ENCODE peak calls at places on chromosomes 13 and 19, in ten cellular contexts. R is adipocyte; O is aorta; H is CD8-positive, alpha-beta memory T cell; Z is prostate gland; X is breast epithelium; W is osteoblast; C is hepatocyte; N is HCT116; P is thyroid gland. A is an unnamed sample. For H3K36me3, the result is how much of the 10 kb centered on the place peaks cover.

GRCh38 chr19:11463391-11463790 is 17.5 kb downstream of the ELAVL3 start:
- DNase-seq in H (no peak), W (peak), N (no peak), C (no peak), Z (no peak), R (no peak), X (no peak), P (no peak), O (no peak), A (no peak)

GRCh38 chr19:47381653-47382279 is 32.7 kb downstream of the DHX34 start:
- DNase-seq in N (no peak), O (no peak), X (no peak), H (peak), C (no peak), P (no peak), Z (no peak), R (no peak), W (peak), A (no peak)

GRCh38 chr19:15828121-15828620 is 12.7 kb upstream of the OR10H1 start:
- DNase-seq in C (no peak), W (peak), P (no peak), O (no peak), Z (no peak), X (no peak), H (no peak), R (no peak), N (no peak), A (no peak)

GRCh38 chr19:56191115-56191514 is 6.5 kb downstream of the ZSCAN5B start:
- DNase-seq in X (no peak), N (no peak), O (no peak), H (no peak), R (no peak), P (no peak), W (no peak), C (no peak), Z (no peak), A (no peak)

GRCh38 chr13:114142640-114143490 is 10.4 kb upstream of the RASA3 start:
- DNase-seq in O (peak), P (no peak), R (no peak), N (no peak), H (peak), X (no peak), W (no peak), Z (peak), C (no peak), A (peak)

GRCh38 chr13:20546559-20546958 is 20.4 kb upstream of the IFT88 start:
- DNase-seq in H (no peak), Z (no peak), C (no peak), W (no peak), N (no peak), P (no peak), R (no peak), O (no peak), X (no peak), A (no peak)

GRCh38 chr19:48670699-48671455 is 1.9 kb downstream of the NTN5 start:
- DNase-seq in H (no peak), O (no peak), R (no peak), X (no peak), C (no peak), N (no peak), W (peak), Z (no peak), P (no peak), A (no peak)

GRCh38 chr19:15154002-15154612 is 46.7 kb downstream of the NOTCH3 start:
- DNase-seq in N (peak), W (peak), X (no peak), P (no peak), Z (no peak), R (peak), C (peak), H (no peak), O (peak), A (peak)

GRCh38 chr19:47765522-47766358 is 12.8 kb upstream of the SELENOW start:
- DNase-seq in P (peak), Z (peak), N (no peak), W (peak), R (peak), X (peak), O (peak), C (peak), H (peak), A (peak)

GRCh38 chr19:43789029-43789428 is 8.3 kb upstream of the KCNN4 start:
- DNase-seq in R (peak), N (no peak), C (peak), H (no peak), X (no peak), Z (no peak), W (peak), O (no peak), P (no peak), A (no peak)

GRCh38 chr13:111517641-111518010 is 197.2 kb downstream of the TEX29 start:
- DNase-seq in W (no peak), O (no peak), N (no peak), X (peak), C (no peak), H (no peak), R (no peak), P (no peak), Z (no peak), A (no peak)

GRCh38 chr19:9793051-9793591 is 24.6 kb upstream of the ZNF846 start:
- DNase-seq in X (peak), O (peak), W (peak), P (peak), R (peak), C (peak), N (no peak), H (peak), Z (no peak), A (peak)

GRCh38 chr13:77222909-77223308 is 104.0 kb downstream of the MYCBP2 start:
- DNase-seq in C (no peak), Z (no peak), X (no peak), W (no peak), P (no peak), O (no peak), R (no peak), N (no peak), H (no peak), A (no peak)

GRCh38 chr13:23718916-23719470 is 148.8 kb downstream of the TNFRSF19 start:
- DNase-seq in P (no peak), H (no peak), O (no peak), C (no peak), W (peak), N (no peak), Z (no peak), R (no peak), X (no peak), A (no peak)

DNA sequence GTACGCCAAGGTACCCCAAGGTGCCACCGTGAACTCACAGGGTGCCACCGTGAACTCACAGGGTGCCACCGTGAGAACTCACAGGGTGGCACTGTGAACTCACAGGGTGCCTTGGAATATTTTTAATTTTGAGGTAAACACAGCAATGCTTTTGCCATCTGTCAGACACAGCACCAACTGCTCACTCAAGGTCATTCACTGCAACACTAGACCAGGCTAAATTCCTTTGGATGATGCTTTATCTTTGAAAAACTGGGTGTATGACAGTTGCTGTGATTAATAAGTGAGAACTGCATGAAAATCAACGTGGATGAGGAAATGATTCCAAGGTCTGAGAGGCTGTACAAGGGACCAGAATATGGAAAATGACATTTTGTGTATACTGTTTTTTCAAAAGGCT is 18.9 kb downstream of the SAFB2 start:
- DNase-seq in X (no peak), O (no peak), P (no peak), Z (no peak), H (no peak), C (no peak), N (no peak), R (no peak), W (no peak), A (no peak)
- H3K36me3 ChIP-seq in X (under half), O (under half), P (half or more), Z (under half), H (half or more), C (under half), N (half or more), R (half or more), W (half or more), A (under half)

GRCh38 chr13:112814905-112815585 is 125.2 kb downstream of the ATP11A start:
- DNase-seq in Z (no peak), P (peak), H (no peak), X (no peak), O (no peak), R (peak), N (no peak), C (no peak), W (peak), A (no peak)

GRCh38 chr13:112812306-112813034 is 122.6 kb downstream of the ATP11A start:
- DNase-seq in C (no peak), Z (no peak), W (peak), P (peak), R (no peak), H (no peak), N (no peak), X (no peak), O (no peak), A (no peak)

GRCh38 chr13:112815871-112816270 is 126.0 kb downstream of the ATP11A start:
- DNase-seq in C (no peak), H (no peak), P (no peak), Z (no peak), O (no peak), W (no peak), R (no peak), N (no peak), X (no peak), A (no peak)

GRCh38 chr13:112810608-112811007 is 120.8 kb downstream of the ATP11A start:
- DNase-seq in P (no peak), O (no peak), H (no peak), W (no peak), Z (no peak), C (no peak), X (no peak), R (no peak), N (no peak), A (no peak)

GRCh38 chr13:112813552-112813951 is 123.7 kb downstream of the ATP11A start:
- DNase-seq in R (no peak), Z (no peak), H (no peak), W (no peak), N (no peak), O (no peak), C (no peak), X (no peak), P (no peak), A (no peak)
- H3K36me3 ChIP-seq in R (under half), Z (under half), H (under half), W (under half), N (under half), O (under half), C (under half), X (under half), P (under half), A (under half)

GRCh38 chr19:3531716-3532115 is 7.3 kb upstream of the TEKTIP1 start:
- DNase-seq in N (no peak), C (no peak), H (no peak), O (no peak), X (no peak), Z (no peak), R (no peak), W (no peak), P (no peak), A (no peak)

GRCh38 chr19:3533020-3533408 is 6.0 kb upstream of the TEKTIP1 start:
- DNase-seq in W (peak), Z (no peak), P (no peak), O (no peak), X (no peak), C (no peak), R (no peak), H (no peak), N (no peak), A (no peak)

GRCh38 chr19:3530389-3530788 is 8.6 kb upstream of the TEKTIP1 start:
- DNase-seq in Z (no peak), C (no peak), O (no peak), R (no peak), P (no peak), W (no peak), H (no peak), N (no peak), X (no peak), A (no peak)

GRCh38 chr19:3533563-3534216 is 5.3 kb upstream of the TEKTIP1 start:
- DNase-seq in X (no peak), N (no peak), R (no peak), W (no peak), Z (no peak), O (no peak), C (no peak), P (no peak), H (no peak), A (no peak)

GRCh38 chr19:3532154-3533019 is 6.6 kb upstream of the TEKTIP1 start:
- DNase-seq in O (no peak), R (no peak), W (peak), C (no peak), N (no peak), X (no peak), H (no peak), P (no peak), Z (no peak), A (no peak)
- H3K36me3 ChIP-seq in O (under half), R (half or more), W (under half), C (under half), N (under half), X (under half), H (under half), P (half or more), Z (under half), A (under half)

GRCh38 chr19:55094456-55095259 is 19.0 kb downstream of the EPS8L1 start:
- DNase-seq in W (peak), R (no peak), P (no peak), C (no peak), O (no peak), Z (no peak), X (no peak), N (no peak), H (peak), A (no peak)
- H3K36me3 ChIP-seq in W (under half), R (under half), P (under half), C (under half), O (under half), Z (under half), X (under half), N (under half), H (under half), A (under half)

DNA sequence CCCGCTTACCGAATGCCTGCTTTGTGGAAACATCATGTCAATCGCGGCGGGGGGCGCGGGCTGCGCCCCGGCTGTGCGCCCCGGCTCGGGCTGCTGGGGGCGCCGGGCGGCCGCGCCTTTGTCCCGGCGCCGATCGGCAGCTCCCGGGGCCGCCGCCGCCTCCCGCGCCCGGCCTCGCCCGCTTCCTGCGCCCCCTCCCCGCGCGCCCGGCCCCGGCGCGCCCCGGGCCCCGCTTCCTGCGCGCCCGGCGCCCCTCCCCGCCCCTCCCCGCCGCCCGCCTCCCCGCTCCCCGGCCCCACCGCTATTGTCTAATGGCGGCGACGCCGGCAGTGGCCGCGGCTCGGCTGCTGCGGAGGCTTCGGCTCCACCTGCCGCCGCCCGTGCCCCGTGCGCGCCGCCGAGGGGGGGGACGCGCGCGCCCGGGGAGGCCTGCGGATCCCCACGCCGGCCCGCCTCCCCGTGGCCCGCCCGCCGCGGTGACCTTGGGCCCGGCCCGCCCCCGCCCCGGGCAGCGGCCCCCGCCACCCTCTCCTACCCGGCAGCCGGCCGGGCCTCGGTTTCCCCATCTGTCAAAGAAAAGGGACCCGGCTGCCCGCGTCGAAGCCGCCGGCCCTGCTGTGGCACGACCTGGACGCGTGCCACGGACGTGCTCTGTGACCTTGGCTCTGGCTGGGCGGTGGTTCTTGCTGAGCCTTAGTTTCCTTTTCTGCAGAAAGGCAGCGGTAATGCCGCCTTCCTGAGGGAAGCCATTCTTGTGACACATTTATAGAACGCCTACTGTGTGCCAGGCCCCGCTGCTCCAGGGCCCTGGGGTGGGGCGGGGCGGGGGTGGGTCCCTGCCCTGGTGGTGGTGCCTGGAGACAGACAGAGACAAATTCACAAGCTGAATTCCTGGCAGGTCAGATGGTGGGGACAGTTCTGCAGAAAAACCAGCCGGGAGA is at the start of gene TLE5:
- DNase-seq in R (peak), Z (peak), W (peak), H (peak), N (no peak), C (peak), O (peak), P (peak), X (no peak), A (peak)
- H3K36me3 ChIP-seq in R (under half), Z (under half), W (under half), H (under half), N (under half), C (under half), O (under half), P (under half), X (under half), A (under half)

DNA sequence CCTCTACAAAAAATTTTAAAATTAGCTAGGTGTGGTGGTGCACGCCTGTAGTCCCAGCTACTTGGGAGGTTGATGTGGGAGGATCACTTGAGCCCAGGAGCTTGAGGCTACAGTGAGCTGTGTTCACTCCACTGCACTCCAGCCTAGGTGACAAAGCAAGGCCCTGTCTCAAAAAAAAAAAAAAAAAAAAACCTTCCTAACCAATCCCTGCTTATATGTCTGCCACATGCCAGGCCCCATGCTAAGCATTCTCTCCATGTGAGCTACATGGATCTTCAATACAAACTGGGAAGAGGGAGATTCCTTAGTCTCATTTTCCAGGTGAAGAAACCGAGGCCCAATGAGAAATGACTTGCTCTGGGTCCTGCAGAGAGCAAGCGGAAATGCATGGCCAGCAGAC is 2.3 kb upstream of the OVOL3 start:
- DNase-seq in N (no peak), R (no peak), C (no peak), P (no peak), O (no peak), W (no peak), H (no peak), X (no peak), Z (no peak), A (no peak)
- H3K36me3 ChIP-seq in N (under half), R (under half), C (under half), P (under half), O (under half), W (under half), H (under half), X (under half), Z (under half), A (under half)

A was measured in colonic mucosa.